ENCODE peak calls at places on chromosome 18, in four cellular contexts. T, B, U and P are unnamed samples.

GRCh38 chr18:22813648-22814328 is 119.3 kb upstream of the RBBP8 start:
- DNase-seq in T (peak; percentile 25), U (peak; percentile 18), B (no peak), P (no peak)

GRCh38 chr18:67300498-67300897 is 216.0 kb downstream of the DSEL start:
- DNase-seq in B (no peak), T (no peak), U (no peak), P (peak; percentile 33)

GRCh38 chr18:55968550-55968949 is 380.6 kb upstream of the TCF4 start:
- DNase-seq in B (no peak), T (no peak), U (no peak), P (no peak)

GRCh38 chr18:62331581-62332436 is 6.7 kb downstream of the TNFRSF11A start:
- DNase-seq in T (no peak), B (no peak), U (no peak), P (no peak)

GRCh38 chr18:22348521-22349316 is 69.0 kb downstream of the CTAGE1 start:
- DNase-seq in U (peak; percentile 41), T (peak; percentile 2), B (no peak), P (no peak)

GRCh38 chr18:79856119-79857080 is 58.7 kb downstream of the KCNG2 start:
- DNase-seq in U (no peak), T (no peak), B (no peak), P (peak; percentile 24)

GRCh38 chr18:55384551-55385275 is 203.3 kb downstream of the TCF4 start:
- DNase-seq in B (peak; percentile 4), T (no peak), U (peak; percentile 15), P (peak; percentile 24)

GRCh38 chr18:27057459-27058302 is 127.4 kb downstream of the CHST9 start:
- DNase-seq in U (no peak), B (no peak), T (peak; percentile 60), P (no peak)

GRCh38 chr18:79951545-79952456 is at the start of gene SLC66A2:
- DNase-seq in B (peak; percentile 94), U (peak; percentile 60), T (peak; percentile 74), P (peak; percentile 94)

GRCh38 chr18:46636040-46636630 is 20.9 kb downstream of the LOXHD1 start:
- DNase-seq in U (no peak), B (no peak), T (no peak), P (no peak)

GRCh38 chr18:37869051-37869450 is 303.5 kb upstream of the CELF4 start:
- DNase-seq in T (no peak), U (no peak), B (no peak), P (no peak)

GRCh38 chr18:22186484-22186971 is 17.1 kb downstream of the GATA6 start:
- DNase-seq in U (no peak), T (no peak), B (no peak), P (no peak)

GRCh38 chr18:58349650-58350049 is 279.2 kb downstream of the ALPK2 start:
- DNase-seq in U (no peak), T (no peak), B (no peak), P (no peak)

GRCh38 chr18:73564073-73564472 is 583.6 kb downstream of the FBXO15 start:
- DNase-seq in B (no peak), T (no peak), U (peak; percentile 1), P (no peak)

GRCh38 chr18:44922968-44923367 is 242.3 kb downstream of the SETBP1 start:
- DNase-seq in B (no peak), T (no peak), U (no peak), P (no peak)

GRCh38 chr18:55421612-55422381 is 166.2 kb downstream of the TCF4 start:
- DNase-seq in B (no peak), U (no peak), T (no peak), P (no peak)

GRCh38 chr18:23144628-23145027 is 9.3 kb downstream of the CABLES1 start:
- DNase-seq in B (no peak), U (no peak), T (no peak), P (no peak)

GRCh38 chr18:32308493-32309120 is 118.8 kb downstream of the MEP1B start:
- DNase-seq in U (peak; percentile 5), B (no peak), T (no peak), P (no peak)

GRCh38 chr18:3610818-3611217 is 160.8 kb downstream of the TGIF1 start:
- DNase-seq in T (no peak), B (peak; percentile 22), U (no peak), P (no peak)

GRCh38 chr18:54267688-54268087 is 1.6 kb upstream of the POLI start:
- DNase-seq in T (no peak), U (no peak), B (no peak), P (no peak)

GRCh38 chr18:44725300-44726096 is 44.8 kb downstream of the SETBP1 start:
- DNase-seq in B (peak; percentile 74), T (no peak), U (no peak), P (peak; percentile 81)

GRCh38 chr18:2846638-2847340 is at the start of gene EMILIN2:
- DNase-seq in U (peak; percentile 39), T (no peak), B (peak; percentile 46), P (peak; percentile 45)

GRCh38 chr18:25066536-25066935 is 285.4 kb downstream of the ZNF521 start:
- DNase-seq in T (no peak), U (no peak), B (no peak), P (no peak)